ENCODE peak calls at places on chromosomes 13 and 19, in nine cellular contexts. One of them, this sample, is unnamed.

GRCh38 chr19:36215276-36216171 is 618 bp downstream of the ZNF146 start:
- DNase-seq in T follicular helper cell: no peak
- DNase-seq in DMS79 treated with DMSO at 0.1 percent for 48 hours: peak
- DNase-seq in adrenal gland: peak
- DNase-seq in Kasumi-1: peak
- DNase-seq in left ventricle myocardium superior: no peak
- DNase-seq in HuH-7: no peak
- DNase-seq in right atrium auricular region: no peak
- DNase-seq in stimulated activated effector memory CD8-positive, alpha-beta T cell treated with anti-CD3 and anti-CD28 coated beads, Interleukin-12 subunit alpha, Interleukin-12 subunit beta, amount 100 ng/mL, for 72 hours: no peak
- DNase-seq in this sample: no peak

GRCh38 chr13:105442941-105443340 is 1092.5 kb downstream of the EFNB2 start:
- DNase-seq in stimulated activated effector memory CD8-positive, alpha-beta T cell treated with anti-CD3 and anti-CD28 coated beads, Interleukin-12 subunit alpha, Interleukin-12 subunit beta, amount 100 ng/mL, for 72 hours: no peak
- DNase-seq in left ventricle myocardium superior: no peak
- DNase-seq in right atrium auricular region: no peak
- DNase-seq in T follicular helper cell: no peak
- DNase-seq in Kasumi-1: no peak
- DNase-seq in adrenal gland: peak
- DNase-seq in HuH-7: no peak
- DNase-seq in DMS79 treated with DMSO at 0.1 percent for 48 hours: no peak
- DNase-seq in this sample: no peak

GRCh38 chr19:3516675-3517207 is 10.6 kb downstream of the FZR1 start:
- DNase-seq in HuH-7: no peak
- DNase-seq in right atrium auricular region: no peak
- DNase-seq in stimulated activated effector memory CD8-positive, alpha-beta T cell treated with anti-CD3 and anti-CD28 coated beads, Interleukin-12 subunit alpha, Interleukin-12 subunit beta, amount 100 ng/mL, for 72 hours: no peak
- DNase-seq in Kasumi-1: no peak
- DNase-seq in adrenal gland: peak
- DNase-seq in T follicular helper cell: peak
- DNase-seq in left ventricle myocardium superior: no peak
- DNase-seq in DMS79 treated with DMSO at 0.1 percent for 48 hours: peak
- DNase-seq in this sample: no peak

GRCh38 chr19:3710265-3710812 is 2.2 kb downstream of the TJP3 start:
- DNase-seq in T follicular helper cell: no peak
- DNase-seq in HuH-7: peak
- DNase-seq in right atrium auricular region: peak
- DNase-seq in Kasumi-1: peak
- DNase-seq in adrenal gland: peak
- DNase-seq in stimulated activated effector memory CD8-positive, alpha-beta T cell treated with anti-CD3 and anti-CD28 coated beads, Interleukin-12 subunit alpha, Interleukin-12 subunit beta, amount 100 ng/mL, for 72 hours: no peak
- DNase-seq in left ventricle myocardium superior: peak
- DNase-seq in DMS79 treated with DMSO at 0.1 percent for 48 hours: peak
- DNase-seq in this sample: no peak

GRCh38 chr13:61500176-61500575 is 84.5 kb upstream of the PCDH20 start:
- DNase-seq in adrenal gland: no peak
- DNase-seq in right atrium auricular region: no peak
- DNase-seq in HuH-7: no peak
- DNase-seq in T follicular helper cell: no peak
- DNase-seq in DMS79 treated with DMSO at 0.1 percent for 48 hours: no peak
- DNase-seq in stimulated activated effector memory CD8-positive, alpha-beta T cell treated with anti-CD3 and anti-CD28 coated beads, Interleukin-12 subunit alpha, Interleukin-12 subunit beta, amount 100 ng/mL, for 72 hours: no peak
- DNase-seq in Kasumi-1: no peak
- DNase-seq in left ventricle myocardium superior: no peak
- DNase-seq in this sample: no peak

GRCh38 chr19:50833802-50834167 is 411 bp upstream of the KLK15 start:
- DNase-seq in left ventricle myocardium superior: no peak
- DNase-seq in right atrium auricular region: no peak
- DNase-seq in Kasumi-1: no peak
- DNase-seq in adrenal gland: no peak
- DNase-seq in DMS79 treated with DMSO at 0.1 percent for 48 hours: no peak
- DNase-seq in T follicular helper cell: no peak
- DNase-seq in HuH-7: no peak
- DNase-seq in stimulated activated effector memory CD8-positive, alpha-beta T cell treated with anti-CD3 and anti-CD28 coated beads, Interleukin-12 subunit alpha, Interleukin-12 subunit beta, amount 100 ng/mL, for 72 hours: no peak
- DNase-seq in this sample: no peak

GRCh38 chr19:3374369-3375112 is 8.2 kb downstream of the NFIC start:
- DNase-seq in HuH-7: no peak
- DNase-seq in stimulated activated effector memory CD8-positive, alpha-beta T cell treated with anti-CD3 and anti-CD28 coated beads, Interleukin-12 subunit alpha, Interleukin-12 subunit beta, amount 100 ng/mL, for 72 hours: no peak
- DNase-seq in Kasumi-1: no peak
- DNase-seq in adrenal gland: peak
- DNase-seq in right atrium auricular region: peak
- DNase-seq in left ventricle myocardium superior: peak
- DNase-seq in T follicular helper cell: no peak
- DNase-seq in DMS79 treated with DMSO at 0.1 percent for 48 hours: no peak
- DNase-seq in this sample: peak

GRCh38 chr13:97339019-97339988 is 94.7 kb upstream of the RAP2A start:
- DNase-seq in Kasumi-1: no peak
- DNase-seq in adrenal gland: peak
- DNase-seq in DMS79 treated with DMSO at 0.1 percent for 48 hours: no peak
- DNase-seq in stimulated activated effector memory CD8-positive, alpha-beta T cell treated with anti-CD3 and anti-CD28 coated beads, Interleukin-12 subunit alpha, Interleukin-12 subunit beta, amount 100 ng/mL, for 72 hours: no peak
- DNase-seq in T follicular helper cell: no peak
- DNase-seq in left ventricle myocardium superior: no peak
- DNase-seq in right atrium auricular region: peak
- DNase-seq in HuH-7: no peak
- DNase-seq in this sample: no peak

GRCh38 chr13:80303225-80303811 is 37.6 kb downstream of the SPRY2 start:
- DNase-seq in Kasumi-1: no peak
- DNase-seq in left ventricle myocardium superior: no peak
- DNase-seq in adrenal gland: no peak
- DNase-seq in T follicular helper cell: no peak
- DNase-seq in HuH-7: no peak
- DNase-seq in DMS79 treated with DMSO at 0.1 percent for 48 hours: no peak
- DNase-seq in right atrium auricular region: no peak
- DNase-seq in stimulated activated effector memory CD8-positive, alpha-beta T cell treated with anti-CD3 and anti-CD28 coated beads, Interleukin-12 subunit alpha, Interleukin-12 subunit beta, amount 100 ng/mL, for 72 hours: no peak
- DNase-seq in this sample: no peak

GRCh38 chr19:1411255-1412191 is 4.1 kb downstream of the DAZAP1 start:
- DNase-seq in right atrium auricular region: peak
- DNase-seq in left ventricle myocardium superior: peak
- DNase-seq in T follicular helper cell: no peak
- DNase-seq in stimulated activated effector memory CD8-positive, alpha-beta T cell treated with anti-CD3 and anti-CD28 coated beads, Interleukin-12 subunit alpha, Interleukin-12 subunit beta, amount 100 ng/mL, for 72 hours: peak
- DNase-seq in Kasumi-1: no peak
- DNase-seq in adrenal gland: peak
- DNase-seq in DMS79 treated with DMSO at 0.1 percent for 48 hours: no peak
- DNase-seq in HuH-7: no peak
- DNase-seq in this sample: peak

GRCh38 chr13:105343134-105343806 is 1192.2 kb downstream of the EFNB2 start:
- DNase-seq in right atrium auricular region: no peak
- DNase-seq in stimulated activated effector memory CD8-positive, alpha-beta T cell treated with anti-CD3 and anti-CD28 coated beads, Interleukin-12 subunit alpha, Interleukin-12 subunit beta, amount 100 ng/mL, for 72 hours: no peak
- DNase-seq in HuH-7: no peak
- DNase-seq in DMS79 treated with DMSO at 0.1 percent for 48 hours: no peak
- DNase-seq in T follicular helper cell: no peak
- DNase-seq in Kasumi-1: no peak
- DNase-seq in adrenal gland: no peak
- DNase-seq in left ventricle myocardium superior: no peak
- DNase-seq in this sample: no peak

GRCh38 chr13:102983496-102983895 is 82.7 kb downstream of the SLC10A2 start:
- DNase-seq in T follicular helper cell: no peak
- DNase-seq in adrenal gland: no peak
- DNase-seq in HuH-7: no peak
- DNase-seq in Kasumi-1: no peak
- DNase-seq in right atrium auricular region: no peak
- DNase-seq in left ventricle myocardium superior: no peak
- DNase-seq in DMS79 treated with DMSO at 0.1 percent for 48 hours: no peak
- DNase-seq in stimulated activated effector memory CD8-positive, alpha-beta T cell treated with anti-CD3 and anti-CD28 coated beads, Interleukin-12 subunit alpha, Interleukin-12 subunit beta, amount 100 ng/mL, for 72 hours: no peak
- DNase-seq in this sample: no peak

GRCh38 chr13:51919531-51919930 is 57.8 kb downstream of the CCDC70 start:
- DNase-seq in DMS79 treated with DMSO at 0.1 percent for 48 hours: no peak
- DNase-seq in T follicular helper cell: no peak
- DNase-seq in stimulated activated effector memory CD8-positive, alpha-beta T cell treated with anti-CD3 and anti-CD28 coated beads, Interleukin-12 subunit alpha, Interleukin-12 subunit beta, amount 100 ng/mL, for 72 hours: no peak
- DNase-seq in Kasumi-1: no peak
- DNase-seq in left ventricle myocardium superior: no peak
- DNase-seq in right atrium auricular region: no peak
- DNase-seq in adrenal gland: no peak
- DNase-seq in HuH-7: no peak
- DNase-seq in this sample: no peak

GRCh38 chr19:3014135-3014534 is 14.9 kb downstream of the TLE2 start:
- DNase-seq in left ventricle myocardium superior: no peak
- DNase-seq in HuH-7: no peak
- DNase-seq in stimulated activated effector memory CD8-positive, alpha-beta T cell treated with anti-CD3 and anti-CD28 coated beads, Interleukin-12 subunit alpha, Interleukin-12 subunit beta, amount 100 ng/mL, for 72 hours: no peak
- DNase-seq in DMS79 treated with DMSO at 0.1 percent for 48 hours: no peak
- DNase-seq in adrenal gland: no peak
- DNase-seq in Kasumi-1: no peak
- DNase-seq in right atrium auricular region: no peak
- DNase-seq in T follicular helper cell: no peak
- DNase-seq in this sample: no peak

GRCh38 chr19:11445141-11445540 is 9.7 kb downstream of the PRKCSH start:
- DNase-seq in stimulated activated effector memory CD8-positive, alpha-beta T cell treated with anti-CD3 and anti-CD28 coated beads, Interleukin-12 subunit alpha, Interleukin-12 subunit beta, amount 100 ng/mL, for 72 hours: no peak
- DNase-seq in Kasumi-1: no peak
- DNase-seq in right atrium auricular region: no peak
- DNase-seq in adrenal gland: no peak
- DNase-seq in left ventricle myocardium superior: no peak
- DNase-seq in DMS79 treated with DMSO at 0.1 percent for 48 hours: no peak
- DNase-seq in T follicular helper cell: no peak
- DNase-seq in HuH-7: no peak
- DNase-seq in this sample: no peak

GRCh38 chr19:32789429-32789828 is 69.9 kb downstream of the TDRD12 start:
- DNase-seq in Kasumi-1: no peak
- DNase-seq in adrenal gland: no peak
- DNase-seq in right atrium auricular region: no peak
- DNase-seq in stimulated activated effector memory CD8-positive, alpha-beta T cell treated with anti-CD3 and anti-CD28 coated beads, Interleukin-12 subunit alpha, Interleukin-12 subunit beta, amount 100 ng/mL, for 72 hours: no peak
- DNase-seq in HuH-7: no peak
- DNase-seq in DMS79 treated with DMSO at 0.1 percent for 48 hours: no peak
- DNase-seq in left ventricle myocardium superior: no peak
- DNase-seq in T follicular helper cell: no peak
- DNase-seq in this sample: no peak

GRCh38 chr19:45130888-45131615 is 29.7 kb downstream of the NKPD1 start:
- DNase-seq in HuH-7: no peak
- DNase-seq in stimulated activated effector memory CD8-positive, alpha-beta T cell treated with anti-CD3 and anti-CD28 coated beads, Interleukin-12 subunit alpha, Interleukin-12 subunit beta, amount 100 ng/mL, for 72 hours: no peak
- DNase-seq in right atrium auricular region: no peak
- DNase-seq in DMS79 treated with DMSO at 0.1 percent for 48 hours: peak
- DNase-seq in T follicular helper cell: no peak
- DNase-seq in left ventricle myocardium superior: no peak
- DNase-seq in adrenal gland: peak
- DNase-seq in Kasumi-1: peak
- DNase-seq in this sample: peak